ENCODE peak calls at places on chromosomes 12 and 14, in six cellular contexts. L is stimulated activated CD8-positive, alpha-beta memory T cell treated with anti-CD3 and anti-CD28 coated beads, Interleukin-15, amount 100 ng/mL, for 1 hour; G is A549; W is tibial nerve; U is caudate nucleus; P is stimulated activated naive B cell treated with anti-CD40 and anti-IgM and Interleukin-4, amounts not matched to agents 10 μg/mL and 1 μg/mL and 100 μg/mL, for 72 hours. H is an unnamed sample.

GRCh38 chr14:103104389-103104653 is 9.8 kb downstream of the EXOC3L4 start:
- DNase-seq in L (no peak), G (no peak), W (no peak), U (no peak), P (no peak), H (no peak)

GRCh38 chr12:75759842-75760260 is 248.4 kb upstream of the KRR1 start:
- DNase-seq in L (no peak), G (peak), W (no peak), U (no peak), P (no peak), H (no peak)

GRCh38 chr14:64601571-64601970 is 51.8 kb downstream of the PPP1R36 start:
- DNase-seq in L (no peak), G (no peak), W (no peak), U (no peak), P (no peak), H (peak)

GRCh38 chr14:24429395-24430142 is at the start of the genes CBLN3 and KHNYN:
- DNase-seq in L (peak), G (peak), W (peak), U (peak), P (peak), H (peak)

GRCh38 chr12:81080431-81080983 is 2.6 kb downstream of the ACSS3 start:
- DNase-seq in L (no peak), G (no peak), W (no peak), U (no peak), P (no peak), H (no peak)

GRCh38 chr12:119412811-119413794 is 78.6 kb downstream of the CCDC60 start:
- DNase-seq in L (no peak), G (peak), W (peak), U (peak), P (peak), H (peak)

GRCh38 chr12:12686925-12687324 is 9.1 kb downstream of the GPR19 start:
- DNase-seq in L (no peak), G (no peak), W (no peak), U (no peak), P (no peak), H (peak)

GRCh38 chr12:26434299-26434915 is 239.0 kb downstream of the SSPN start:
- DNase-seq in L (no peak), G (peak), W (peak), U (no peak), P (peak), H (peak)

GRCh38 chr14:69464829-69465228 is 19.7 kb upstream of the PLEKHD1 start:
- DNase-seq in L (no peak), G (no peak), W (no peak), U (no peak), P (no peak), H (no peak)

GRCh38 chr14:34035177-34035933 is 84.5 kb upstream of the EGLN3 start:
- DNase-seq in L (no peak), G (peak), W (no peak), U (no peak), P (no peak), H (no peak)

GRCh38 chr14:38391334-38391733 is 135.4 kb upstream of the CLEC14A start:
- DNase-seq in L (no peak), G (no peak), W (no peak), U (no peak), P (no peak), H (no peak)

GRCh38 chr12:116603516-116603915 is 44.3 kb downstream of the MAP1LC3B2 start:
- DNase-seq in L (no peak), G (no peak), W (no peak), U (no peak), P (no peak), H (no peak)

GRCh38 chr12:25276199-25276937 is 25.6 kb upstream of the KRAS start:
- DNase-seq in L (no peak), G (peak), W (peak), U (no peak), P (no peak), H (peak)

GRCh38 chr12:19316420-19316819 is 122.9 kb upstream of the AEBP2 start:
- DNase-seq in L (no peak), G (peak), W (no peak), U (no peak), P (no peak), H (no peak)

GRCh38 chr12:52223411-52224039 is 9.5 kb upstream of the KRT7 start:
- DNase-seq in L (no peak), G (no peak), W (no peak), U (no peak), P (no peak), H (no peak)

GRCh38 chr14:56378474-56378873 is 201.1 kb upstream of the TMEM260 start:
- DNase-seq in L (no peak), G (no peak), W (no peak), U (no peak), P (no peak), H (peak)

GRCh38 chr12:113116875-113117274 is 18.7 kb downstream of the RASAL1 start:
- DNase-seq in L (no peak), G (no peak), W (no peak), U (no peak), P (no peak), H (no peak)

GRCh38 chr12:460301-461230 is 827 bp downstream of the B4GALNT3 start:
- DNase-seq in L (no peak), G (no peak), W (no peak), U (no peak), P (no peak), H (no peak)

GRCh38 chr14:32078030-32078793 is 1.1 kb downstream of the ARHGAP5 start:
- DNase-seq in L (no peak), G (peak), W (peak), U (peak), P (no peak), H (no peak)

GRCh38 chr12:14723763-14724162 is 27.4 kb upstream of the GUCY2C start:
- DNase-seq in L (peak), G (peak), W (no peak), U (no peak), P (peak), H (peak)

GRCh38 chr12:57173089-57173488 is 25.7 kb upstream of the LRP1-AS start:
- DNase-seq in L (no peak), G (peak), W (no peak), U (no peak), P (no peak), H (peak)

GRCh38 chr12:122988036-122988435 is 7.6 kb downstream of the ARL6IP4 start:
- DNase-seq in L (no peak), G (no peak), W (no peak), U (no peak), P (no peak), H (no peak)

GRCh38 chr12:20314325-20314724 is 54.0 kb upstream of the PDE3A start:
- DNase-seq in L (no peak), G (no peak), W (no peak), U (no peak), P (no peak), H (no peak)

GRCh38 chr14:98937712-98938505 is 334.1 kb downstream of the BCL11B start:
- DNase-seq in L (no peak), G (no peak), W (no peak), U (no peak), P (no peak), H (no peak)

GRCh38 chr14:36183402-36183801 is 6.9 kb upstream of the PTCSC3 start:
- DNase-seq in L (no peak), G (no peak), W (no peak), U (no peak), P (no peak), H (no peak)